ENCODE peak calls at places on chromosomes 5 and 9, in four cellular contexts. G, V, A and Q are unnamed samples.

GRCh38 chr5:175321927-175322532 is 122.0 kb downstream of the DRD1 start:
- DNase-seq in G (no peak), V (no peak), A (no peak), Q (peak; percentile 7)

GRCh38 chr9:37929441-37929895 is 25.5 kb upstream of the SLC25A51 start:
- DNase-seq in G (peak; percentile 70), V (no peak), A (no peak), Q (peak; percentile 78)

GRCh38 chr5:131810510-131811249 is 13.9 kb upstream of the FNIP1 start:
- DNase-seq in G (peak; percentile 55), V (no peak), A (no peak), Q (peak; percentile 33)

GRCh38 chr9:17802249-17802857 is 223.5 kb downstream of the SH3GL2 start:
- DNase-seq in G (peak; percentile 43), V (no peak), A (no peak), Q (peak; percentile 32)

GRCh38 chr9:127351182-127352166 is 45.5 kb upstream of the SLC2A8 start:
- DNase-seq in G (no peak), V (no peak), A (no peak), Q (no peak)

GRCh38 chr5:5313081-5313736 is 109.3 kb upstream of the ICE1 start:
- DNase-seq in G (peak; percentile 31), V (no peak), A (no peak), Q (no peak)

GRCh38 chr5:1282139-1282992 is 12.5 kb downstream of the TERT start:
- DNase-seq in G (no peak), V (no peak), A (peak; percentile 65), Q (no peak)

GRCh38 chr5:78050888-78051287 is 243.6 kb downstream of the AP3B1 start:
- DNase-seq in G (peak; percentile 70), V (no peak), A (no peak), Q (peak; percentile 28)

GRCh38 chr9:121593066-121593465 is 58.4 kb upstream of the DAB2IP start:
- DNase-seq in G (no peak), V (no peak), A (no peak), Q (no peak)

GRCh38 chr5:179257190-179257741 is 88.0 kb downstream of the ADAMTS2 start:
- DNase-seq in G (no peak), V (no peak), A (no peak), Q (no peak)

GRCh38 chr5:60435808-60436207 is 264.2 kb downstream of the DEPDC1B start:
- DNase-seq in G (no peak), V (no peak), A (no peak), Q (no peak)

GRCh38 chr5:1254196-1254595 is 29.0 kb downstream of the SLC6A18 start:
- DNase-seq in G (no peak), V (no peak), A (no peak), Q (no peak)

GRCh38 chr5:113221294-113222176 is 213.3 kb downstream of the TSSK1B start:
- DNase-seq in G (no peak), V (no peak), A (no peak), Q (peak; percentile 47)

GRCh38 chr9:36584626-36585460 is 12.1 kb downstream of the MELK start:
- DNase-seq in G (no peak), V (no peak), A (no peak), Q (peak; percentile 43)

GRCh38 chr5:173716058-173716682 is 99.7 kb upstream of the BOD1 start:
- DNase-seq in G (no peak), V (no peak), A (no peak), Q (no peak)

GRCh38 chr5:139214646-139215045 is 16.5 kb upstream of the SIL1 start:
- DNase-seq in G (no peak), V (no peak), A (no peak), Q (no peak)

GRCh38 chr5:124289641-124290201 is 456.7 kb downstream of the ZNF608 start:
- DNase-seq in G (no peak), V (no peak), A (no peak), Q (no peak)

GRCh38 chr5:149387081-149387611 is 8.1 kb upstream of the IL17B start:
- DNase-seq in G (peak; percentile 76), V (no peak), A (no peak), Q (peak; percentile 84)

GRCh38 chr9:35835216-35835604 is 6.2 kb downstream of the TMEM8B start:
- DNase-seq in G (peak; percentile 12), V (no peak), A (no peak), Q (no peak)

GRCh38 chr5:139975306-139975705 is 67.8 kb downstream of the NRG2 start:
- DNase-seq in G (no peak), V (no peak), A (no peak), Q (no peak)

GRCh38 chr5:157217289-157218024 is 36.8 kb downstream of the ITK start:
- DNase-seq in G (no peak), V (no peak), A (no peak), Q (no peak)

GRCh38 chr5:144205141-144205551 is 34.5 kb downstream of the KCTD16 start:
- DNase-seq in G (peak; percentile 48), V (no peak), A (peak; percentile 9), Q (peak; percentile 52)

DNA sequence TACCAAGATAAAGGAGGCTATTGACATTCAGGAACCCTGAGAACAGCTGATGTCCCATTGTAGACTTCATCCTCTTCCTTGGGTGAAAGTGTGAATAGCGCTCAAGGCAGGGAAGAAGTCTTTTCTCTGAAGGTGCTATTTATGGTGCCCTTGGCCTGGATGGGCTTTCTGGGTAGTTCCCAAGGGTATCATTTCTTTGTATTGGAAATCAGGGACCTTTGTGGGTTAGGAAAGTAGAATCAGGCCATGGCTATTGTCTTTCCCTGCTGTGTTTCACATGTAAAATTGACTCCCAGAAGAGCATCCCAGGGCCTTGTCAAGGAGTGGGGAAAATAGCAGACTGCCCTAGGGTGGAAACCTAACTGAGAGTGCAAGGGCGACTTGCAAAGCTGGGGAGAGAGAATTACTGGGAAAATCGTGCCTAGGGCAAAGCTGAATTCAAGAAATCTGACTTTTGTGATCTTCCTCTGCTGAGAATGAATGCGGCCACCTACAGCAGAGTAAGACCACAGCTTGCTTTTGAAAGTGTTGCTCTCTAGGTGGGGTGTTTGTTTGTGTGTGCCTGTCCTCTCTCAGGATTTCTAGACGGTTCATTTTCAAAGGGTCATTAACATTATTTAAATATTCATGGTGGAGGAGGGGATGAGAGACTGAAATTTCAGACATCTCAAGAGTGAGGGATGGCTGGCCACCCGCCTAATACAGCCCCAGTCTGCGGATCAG is 160.6 kb downstream of the C9orf152 start:
- DNase-seq in G (no peak), V (no peak), A (no peak), Q (no peak)
- H3K4me3 ChIP-seq in G (peak overlapping the region; percentile 97), V (peak overlapping the region; percentile 51), A (peak overlapping the region; percentile 81), Q (peak overlapping the region; percentile 98)

GRCh38 chr5:170848033-170848432 is 13.8 kb upstream of the RANBP17 start:
- DNase-seq in G (peak; percentile 42), V (no peak), A (no peak), Q (no peak)

GRCh38 chr5:170846416-170846815 is 15.4 kb upstream of the RANBP17 start:
- DNase-seq in G (peak; percentile 15), V (no peak), A (no peak), Q (peak; percentile 26)

GRCh38 chr5:170844651-170845050 is 17.2 kb upstream of the RANBP17 start:
- DNase-seq in G (no peak), V (no peak), A (no peak), Q (no peak)

GRCh38 chr5:170854550-170854949 is 7.3 kb upstream of the RANBP17 start:
- DNase-seq in G (peak; percentile 54), V (no peak), A (no peak), Q (no peak)

DNA sequence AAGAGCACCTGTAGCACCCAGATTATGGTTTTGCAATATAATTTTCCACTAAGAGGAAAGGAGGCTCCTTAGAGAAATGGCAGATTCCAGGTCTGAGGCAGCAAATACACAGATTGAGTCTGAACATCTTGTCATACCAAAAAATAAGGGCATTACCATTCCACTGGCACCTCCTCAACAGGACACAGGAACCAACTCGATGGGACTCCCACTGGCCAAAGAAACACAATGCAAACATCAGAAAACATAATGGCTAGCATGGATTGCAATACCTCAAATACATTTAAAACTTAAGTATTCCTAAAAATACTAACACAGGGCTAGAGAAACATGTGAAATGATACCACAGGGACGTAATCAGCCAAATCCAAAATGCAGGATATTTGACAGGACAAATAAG is 12.4 kb upstream of the RANBP17 start:
- DNase-seq in G (no peak), V (no peak), A (no peak), Q (no peak)
- TF ChIP-seq CTCF in G (no peak), V (no peak), A (no peak), Q (no peak)

GRCh38 chr9:137168907-137169763 is 716 bp downstream of the LRRC26 start:
- DNase-seq in G (peak; percentile 50), V (no peak), A (no peak), Q (no peak)
- H3K4me3 ChIP-seq in G (peak overlapping the region; percentile 11), V (peak overlapping the region; percentile 19), A (peak overlapping the region; percentile 36), Q (no peak overlapping the region)

GRCh38 chr5:33530183-33530962 is 89.6 kb downstream of the TARS1 start:
- DNase-seq in G (no peak), V (no peak), A (no peak), Q (no peak)
- TF ChIP-seq CTCF in G (peak; percentile 9), V (no peak), A (no peak), Q (no peak)

GRCh38 chr5:44871401-44871800 is 62.7 kb downstream of the MRPS30 start:
- DNase-seq in G (no peak), V (no peak), A (no peak), Q (no peak)

GRCh38 chr5:44870430-44870829 is 61.7 kb downstream of the MRPS30 start:
- DNase-seq in G (no peak), V (no peak), A (no peak), Q (no peak)

GRCh38 chr5:44881266-44881665 is 72.5 kb downstream of the MRPS30 start:
- DNase-seq in G (no peak), V (no peak), A (no peak), Q (no peak)

GRCh38 chr5:44875661-44876250 is 67.0 kb downstream of the MRPS30 start:
- DNase-seq in G (peak; percentile 13), V (no peak), A (no peak), Q (no peak)
- H3K4me3 ChIP-seq in G (no peak overlapping the region), V (no peak overlapping the region), A (no peak overlapping the region), Q (no peak overlapping the region)

DNA sequence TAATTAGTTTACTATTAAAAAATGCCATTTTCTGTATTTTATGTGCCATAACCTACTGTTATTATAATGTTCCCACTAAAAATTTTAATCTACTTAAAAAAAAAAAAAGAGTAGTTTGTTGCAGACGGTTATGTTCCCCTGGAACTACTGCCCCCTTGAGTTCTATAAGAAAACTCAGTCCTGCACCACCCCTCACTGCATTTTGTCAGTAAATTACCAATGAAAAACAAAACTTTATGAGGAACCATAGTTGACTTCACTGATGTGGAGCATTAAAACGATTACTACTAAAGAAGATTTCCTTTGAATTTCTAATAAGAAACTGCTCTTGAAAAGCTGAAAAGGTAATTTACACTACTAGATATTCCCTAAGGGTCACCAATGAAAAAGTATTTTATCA is 288.7 kb downstream of the FBXL17 start:
- DNase-seq in G (peak; percentile 70), V (no peak), A (no peak), Q (peak; percentile 22)
- TF ChIP-seq CTCF in G (peak; percentile 75), V (no peak), A (peak; percentile 42), Q (peak; percentile 52)

GRCh38 chr5:180495991-180496741 is 2.0 kb downstream of the CNOT6 start:
- DNase-seq in G (no peak), V (no peak), A (no peak), Q (no peak)
- H3K4me3 ChIP-seq in G (peak overlapping the region; percentile 4), V (no peak overlapping the region), A (no peak overlapping the region), Q (peak overlapping the region; percentile 78)